ENCODE peak calls at places on chromosomes 1 and 21, in six cellular contexts. Y, W, J, B, X and N are unnamed samples.

GRCh38 chr21:25997788-25998611 is 172.6 kb downstream of the APP start:
- DNase-seq in Y (no peak), W (peak; percentile 22), J (peak; percentile 33), B (no peak), X (peak; percentile 97), N (no peak)

GRCh38 chr1:20366766-20367602 is 76.3 kb downstream of the VWA5B1 start:
- DNase-seq in Y (peak; percentile 69), W (peak; percentile 75), J (peak; percentile 40), B (peak; percentile 60), X (peak; percentile 92), N (no peak)

GRCh38 chr21:19993186-19993711 is 1005.0 kb upstream of the NCAM2 start:
- DNase-seq in Y (no peak), W (no peak), J (no peak), B (no peak), X (no peak), N (no peak)

GRCh38 chr1:84690397-84691138 is at the start of gene SSX2IP:
- DNase-seq in Y (peak; percentile 99), W (peak; percentile 98), J (peak; percentile 97), B (peak; percentile 95), X (peak; percentile 98), N (peak; percentile 98)

GRCh38 chr1:175527773-175528172 is 215.6 kb downstream of the TNR start:
- DNase-seq in Y (no peak), W (no peak), J (no peak), B (no peak), X (no peak), N (no peak)

GRCh38 chr1:206709322-206709721 is 24.6 kb downstream of the MAPKAPK2 start:
- DNase-seq in Y (no peak), W (no peak), J (no peak), B (no peak), X (no peak), N (no peak)

GRCh38 chr1:178458203-178458602 is 38.6 kb downstream of the CLEC20A start:
- DNase-seq in Y (no peak), W (no peak), J (no peak), B (no peak), X (no peak), N (no peak)

GRCh38 chr1:79796434-79796833 is 789.9 kb upstream of the ADGRL4 start:
- DNase-seq in Y (no peak), W (no peak), J (no peak), B (no peak), X (no peak), N (no peak)

GRCh38 chr1:100268202-100268601 is 2.2 kb downstream of the RTCA start:
- DNase-seq in Y (no peak), W (no peak), J (no peak), B (no peak), X (no peak), N (no peak)

GRCh38 chr1:156451486-156452184 is 48.9 kb downstream of the MEF2D start:
- DNase-seq in Y (no peak), W (no peak), J (no peak), B (no peak), X (no peak), N (no peak)

GRCh38 chr1:210185063-210185462 is 47.5 kb upstream of the SERTAD4 start:
- DNase-seq in Y (no peak), W (no peak), J (no peak), B (no peak), X (peak; percentile 29), N (no peak)

GRCh38 chr1:9996624-9997582 is at the start of gene RBP7:
- DNase-seq in Y (peak; percentile 52), W (peak; percentile 26), J (no peak), B (no peak), X (peak; percentile 63), N (no peak)

GRCh38 chr21:41536076-41536826 is 28.3 kb upstream of the TMPRSS2 start:
- DNase-seq in Y (no peak), W (no peak), J (no peak), B (no peak), X (no peak), N (no peak)

GRCh38 chr21:41542727-41543126 is 34.8 kb upstream of the TMPRSS2 start:
- DNase-seq in Y (no peak), W (no peak), J (no peak), B (no peak), X (peak; percentile 21), N (no peak)

GRCh38 chr21:41537356-41537755 is 29.4 kb upstream of the TMPRSS2 start:
- DNase-seq in Y (no peak), W (no peak), J (no peak), B (peak; percentile 3), X (no peak), N (no peak)

DNA sequence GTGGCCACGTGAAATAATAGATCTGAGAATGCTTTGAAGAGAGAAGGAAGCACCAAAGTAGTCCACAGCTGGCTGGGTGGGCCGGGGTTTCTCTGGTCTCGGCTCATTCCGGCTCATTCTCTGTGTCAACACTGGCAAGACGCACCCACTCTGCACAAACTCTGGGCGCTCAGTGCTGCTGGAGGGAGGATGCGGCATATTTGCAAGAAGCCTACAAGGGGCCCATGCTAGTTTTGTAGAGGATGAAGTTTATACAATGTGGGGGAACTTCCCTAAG is 28.8 kb upstream of the TMPRSS2 start:
- DNase-seq in Y (no peak), W (no peak), J (no peak), B (no peak), X (no peak), N (no peak)
- H3K4me3 ChIP-seq in Y (no peak overlapping the region), W (no peak overlapping the region), J (no peak overlapping the region), B (no peak overlapping the region), X (no peak overlapping the region), N (no peak overlapping the region)

DNA sequence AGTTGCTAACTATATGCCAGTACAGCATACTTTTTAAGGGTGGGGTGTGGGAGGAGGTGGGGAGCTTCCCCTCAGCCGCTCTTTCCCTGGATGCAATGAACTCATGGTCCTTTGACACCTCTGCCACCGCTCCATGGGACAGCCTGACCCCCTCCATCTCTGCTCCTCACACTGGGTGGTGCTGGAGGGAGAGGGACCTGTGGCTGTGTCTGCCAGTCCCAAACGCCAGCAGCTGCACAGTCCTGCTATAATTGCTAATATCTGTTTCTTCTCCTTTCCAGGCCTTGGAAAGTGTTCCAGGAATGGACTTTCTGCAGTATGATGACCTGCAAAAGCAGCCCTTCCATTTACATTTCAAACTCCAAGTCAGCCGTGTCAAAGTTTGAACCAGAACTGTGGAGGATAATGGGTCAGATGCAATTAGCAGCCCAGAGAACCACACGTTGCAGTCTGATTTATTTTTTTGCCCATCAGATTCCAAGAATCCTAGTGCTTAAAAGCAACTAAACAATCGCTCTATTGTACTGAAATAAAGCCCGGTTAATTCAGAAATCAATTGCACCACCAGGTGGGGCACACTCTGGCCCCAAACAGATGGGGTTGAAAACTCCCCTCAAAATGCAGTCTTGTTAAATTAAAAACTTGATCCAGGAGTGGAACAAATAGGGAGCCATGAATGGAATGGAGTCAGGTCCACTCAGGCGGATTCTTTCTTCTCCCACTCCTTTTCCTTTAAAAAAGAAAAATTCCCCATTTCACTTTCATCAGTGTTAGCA is 160.6 kb upstream of the LMO4 start:
- DNase-seq in Y (no peak), W (no peak), J (no peak), B (no peak), X (peak; percentile 12), N (no peak)
- TF ChIP-seq CTCF in Y (no peak), W (no peak), J (peak; percentile 9), B (peak; percentile 17), X (peak; percentile 42), N (no peak)

DNA sequence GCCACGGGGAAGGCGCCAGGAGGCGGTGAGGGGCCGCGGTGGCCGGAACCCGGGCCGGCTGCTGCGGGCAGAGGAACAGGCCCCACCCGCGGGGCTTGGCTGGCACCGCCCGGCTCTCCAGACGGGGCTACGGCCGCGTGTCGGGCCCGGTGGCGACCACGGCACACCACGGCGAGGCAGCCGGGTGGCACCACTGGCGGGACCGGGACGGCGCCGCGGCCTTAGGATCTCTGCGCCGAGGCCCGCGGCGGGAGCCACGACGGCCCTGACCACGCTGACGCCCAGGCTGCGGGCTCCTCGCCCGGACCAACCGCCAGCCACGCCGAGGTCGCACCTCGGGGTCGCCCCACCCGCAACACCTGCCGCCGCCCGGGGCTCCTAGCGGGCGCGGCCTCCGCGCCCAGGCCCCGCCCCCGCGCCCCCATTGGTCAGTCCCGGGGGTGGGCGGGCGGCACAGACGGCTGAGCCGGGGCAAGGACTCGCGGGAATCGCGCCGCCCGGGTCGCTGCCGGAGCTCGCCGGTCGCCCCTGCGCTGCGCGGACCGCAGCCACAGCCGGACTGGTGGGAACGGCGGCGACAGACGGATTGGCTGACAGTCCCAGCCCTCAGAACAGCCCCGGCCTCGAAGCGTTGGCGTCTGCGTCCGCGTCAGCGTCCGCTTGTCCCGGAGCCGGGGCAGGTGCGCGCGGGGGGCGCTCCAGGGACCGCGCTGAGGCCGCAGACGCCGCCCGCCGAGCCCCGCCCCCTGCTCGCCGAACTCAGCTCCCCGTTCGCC is at the start of gene BMP8A:
- DNase-seq in Y (peak; percentile 70), W (peak; percentile 79), J (peak; percentile 33), B (no peak), X (peak; percentile 88), N (peak; percentile 58)
- H3K4me3 ChIP-seq in Y (peak within 1 kb of the TSS; percentile 64), W (peak within 1 kb of the TSS; percentile 33), J (peak within 1 kb of the TSS; percentile 36), B (peak within 1 kb of the TSS; percentile 6), X (peak within 1 kb of the TSS; percentile 67), N (peak within 1 kb of the TSS; percentile 56)

DNA sequence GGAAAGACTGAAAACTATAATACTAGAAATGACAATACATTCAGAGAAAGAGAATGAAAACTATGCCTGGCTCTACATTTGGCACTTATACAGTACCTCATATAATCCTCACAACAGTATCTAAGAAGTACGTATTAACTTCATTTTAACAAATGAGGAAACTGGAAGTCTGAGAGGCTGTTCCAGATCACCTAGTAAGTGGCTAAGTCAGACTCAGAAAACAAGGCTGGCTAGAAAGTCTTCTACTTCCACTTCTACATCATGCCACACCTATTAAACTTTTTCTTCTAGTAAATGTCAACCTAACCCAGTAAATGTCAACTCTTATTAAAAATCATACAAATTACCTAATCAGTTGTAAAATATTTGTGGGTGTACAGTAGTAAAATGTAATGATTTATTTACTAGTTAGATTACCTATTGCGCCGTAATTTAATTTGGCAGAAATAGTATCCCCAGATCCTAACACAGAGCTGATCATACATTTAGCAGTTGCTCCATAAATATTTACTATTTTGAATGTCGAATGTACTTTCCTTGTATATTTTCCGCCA is 36.8 kb upstream of the ASPM start:
- DNase-seq in Y (no peak), W (no peak), J (no peak), B (no peak), X (no peak), N (no peak)
- TF ChIP-seq CTCF in Y (no peak), W (no peak), J (no peak), B (no peak), X (no peak), N (no peak)

GRCh38 chr1:90851711-90852050 is 134.6 kb upstream of the BARHL2 start:
- DNase-seq in Y (no peak), W (no peak), J (no peak), B (no peak), X (no peak), N (no peak)
- H3K4me3 ChIP-seq in Y (peak overlapping the region; percentile 98), W (peak overlapping the region; percentile 73), J (peak overlapping the region; percentile 57), B (peak overlapping the region; percentile 57), X (peak overlapping the region; percentile 84), N (peak overlapping the region; percentile 22)

GRCh38 chr1:93846151-93846928 is 32.7 kb downstream of the DNTTIP2 start:
- DNase-seq in Y (peak; percentile 92), W (peak; percentile 93), J (peak; percentile 82), B (peak; percentile 70), X (peak; percentile 94), N (peak; percentile 88)
- TF ChIP-seq CTCF in Y (peak; percentile 40), W (peak; percentile 26), J (peak; percentile 30), B (no peak), X (no peak), N (peak; percentile 32)